ENCODE peak calls at places on chromosomes 12 and 14, in seven cellular contexts. Y is AG09309; S is RPMI7951; I is upper lobe of right lung; V is activated naive CD4-positive, alpha-beta T cell treated with anti-CD3 and anti-CD28 coated beads, Interleukin-2, amount 50 U/mL, for 16 hours; B is stimulated activated naive B cell treated with anti-CD40 and anti-IgM and Interleukin-4, amounts not matched to agents 10 μg/mL and 1 μg/mL and 100 μg/mL, for 72 hours; X is uterus. R is an unnamed sample.

GRCh38 chr12:56528836-56529235 is 7.2 kb downstream of the RBMS2 start:
- DNase-seq in Y (no peak), S (no peak), I (no peak), V (no peak), B (no peak), X (no peak), R (no peak)

GRCh38 chr12:110661337-110661972 is 27.5 kb downstream of the HVCN1 start:
- DNase-seq in Y (no peak), S (no peak), I (peak; percentile 73), V (peak; percentile 32), B (peak; percentile 91), X (no peak), R (peak; percentile 73)

GRCh38 chr14:96091941-96092411 is 52.8 kb downstream of the C14orf132 start:
- DNase-seq in Y (no peak), S (peak; percentile 77), I (no peak), V (no peak), B (no peak), X (peak; percentile 13), R (no peak)

GRCh38 chr12:116018282-116018681 is 259.2 kb downstream of the MED13L start:
- DNase-seq in Y (no peak), S (no peak), I (no peak), V (no peak), B (no peak), X (no peak), R (no peak)

GRCh38 chr12:83003026-83003425 is 316.3 kb downstream of the TMTC2 start:
- DNase-seq in Y (no peak), S (no peak), I (no peak), V (no peak), B (no peak), X (no peak), R (no peak)

GRCh38 chr14:36424478-36425102 is 95.4 kb downstream of the NKX2-1 start:
- DNase-seq in Y (no peak), S (no peak), I (no peak), V (no peak), B (no peak), X (no peak), R (no peak)

GRCh38 chr12:120702629-120703028 is 7.6 kb upstream of the UNC119B start:
- DNase-seq in Y (no peak), S (no peak), I (no peak), V (no peak), B (no peak), X (no peak), R (no peak)

GRCh38 chr12:28793767-28794166 is 355.3 kb upstream of the FAR2 start:
- DNase-seq in Y (no peak), S (no peak), I (no peak), V (no peak), B (no peak), X (no peak), R (no peak)

GRCh38 chr12:104632724-104633181 is 176.0 kb downstream of the CHST11 start:
- DNase-seq in Y (peak; percentile 24), S (no peak), I (no peak), V (no peak), B (no peak), X (peak; percentile 53), R (no peak)

GRCh38 chr14:67644428-67644827 is 24.7 kb downstream of the ARG2 start:
- DNase-seq in Y (no peak), S (no peak), I (no peak), V (no peak), B (no peak), X (no peak), R (no peak)

GRCh38 chr12:95574030-95574429 is 22.8 kb upstream of the USP44 start:
- DNase-seq in Y (no peak), S (no peak), I (no peak), V (no peak), B (no peak), X (no peak), R (no peak)

GRCh38 chr12:69447892-69448291 is 22.3 kb upstream of the FRS2 start:
- DNase-seq in Y (no peak), S (no peak), I (no peak), V (no peak), B (no peak), X (no peak), R (no peak)

GRCh38 chr14:76883437-76883836 is 57.2 kb downstream of the LRRC74A start:
- DNase-seq in Y (no peak), S (no peak), I (no peak), V (no peak), B (no peak), X (no peak), R (no peak)

GRCh38 chr14:88882236-88882635 is 57.8 kb downstream of the TTC8 start:
- DNase-seq in Y (no peak), S (no peak), I (no peak), V (no peak), B (no peak), X (no peak), R (no peak)

GRCh38 chr14:61406198-61406597 is 84.8 kb downstream of the PRKCH start:
- DNase-seq in Y (no peak), S (no peak), I (no peak), V (no peak), B (no peak), X (no peak), R (no peak)

GRCh38 chr12:98870521-98870920 is 225.4 kb downstream of the APAF1 start:
- DNase-seq in Y (no peak), S (no peak), I (no peak), V (no peak), B (no peak), X (no peak), R (no peak)

GRCh38 chr12:66538970-66539369 is 139.9 kb downstream of the GRIP1 start:
- DNase-seq in Y (no peak), S (no peak), I (no peak), V (no peak), B (no peak), X (no peak), R (no peak)

GRCh38 chr12:41407240-41407799 is 219.2 kb downstream of the PDZRN4 start:
- DNase-seq in Y (no peak), S (no peak), I (no peak), V (no peak), B (no peak), X (no peak), R (no peak)

GRCh38 chr12:109731231-109731731 is 17.7 kb downstream of the FAM222A start:
- DNase-seq in Y (no peak), S (no peak), I (peak; percentile 34), V (no peak), B (no peak), X (peak; percentile 6), R (peak; percentile 61)

GRCh38 chr14:89349196-89350008 is 67.6 kb downstream of the FOXN3 start:
- DNase-seq in Y (no peak), S (no peak), I (no peak), V (no peak), B (no peak), X (peak; percentile 65), R (peak; percentile 81)

GRCh38 chr12:56863789-56864188 is 70.4 kb downstream of the SDR9C7 start:
- DNase-seq in Y (no peak), S (no peak), I (no peak), V (no peak), B (no peak), X (no peak), R (no peak)

GRCh38 chr12:88625316-88625715 is 45.0 kb upstream of the KITLG start:
- DNase-seq in Y (no peak), S (no peak), I (no peak), V (no peak), B (no peak), X (no peak), R (no peak)

GRCh38 chr12:4355843-4356327 is 23.6 kb downstream of the FGF23 start:
- DNase-seq in Y (no peak), S (peak; percentile 45), I (no peak), V (peak; percentile 36), B (peak; percentile 45), X (no peak), R (no peak)

GRCh38 chr12:25438638-25439037 is 114.4 kb downstream of the LMNTD1 start:
- DNase-seq in Y (no peak), S (peak; percentile 84), I (no peak), V (no peak), B (no peak), X (no peak), R (no peak)

GRCh38 chr12:76637807-76638206 is 78.2 kb upstream of the OSBPL8 start:
- DNase-seq in Y (no peak), S (no peak), I (no peak), V (no peak), B (no peak), X (no peak), R (no peak)

GRCh38 chr14:88030079-88030478 is 25.1 kb downstream of the GPR65 start:
- DNase-seq in Y (no peak), S (no peak), I (no peak), V (no peak), B (no peak), X (no peak), R (no peak)

GRCh38 chr14:94388027-94388895 is at the start of gene SERPINA1:
- DNase-seq in Y (no peak), S (no peak), I (peak; percentile 85), V (no peak), B (no peak), X (no peak), R (peak; percentile 52)

R was measured in sigmoid colon.